ENCODE peak calls at places on chromosomes 13 and 19, in six cellular contexts. T is NCI-H69; U is HT1080; Z is activated CD4-positive, alpha-beta T cell treated with anti-CD3 and anti-CD28 coated beads, Interleukin-2, amount 10 ng/mL, durations not matched to agents 7 days and 5 days; K is caudate nucleus; V is HuH-7. M is an unnamed sample.

GRCh38 chr19:4044927-4045557 is 21.7 kb downstream of the ZBTB7A start:
- DNase-seq in K (no peak), V (no peak), U (no peak), Z (no peak), T (no peak), M (no peak)

GRCh38 chr19:15672580-15673175 is at the start of gene CYP4F12:
- DNase-seq in U (peak), K (no peak), V (peak), Z (no peak), T (no peak), M (peak)

GRCh38 chr19:38315657-38316476 is at the start of gene YIF1B:
- DNase-seq in U (peak), V (peak), K (peak), Z (peak), T (peak), M (peak)

GRCh38 chr13:40060318-40061007 is 405.0 kb downstream of the COG6 start:
- DNase-seq in Z (no peak), U (peak), T (peak), K (peak), V (no peak), M (peak)

GRCh38 chr13:83819611-83820010 is 62.7 kb downstream of the SLITRK1 start:
- DNase-seq in T (no peak), Z (no peak), K (no peak), V (no peak), U (no peak), M (no peak)

GRCh38 chr19:29858000-29858596 is 46.3 kb downstream of the CCNE1 start:
- DNase-seq in U (no peak), K (no peak), Z (peak), V (no peak), T (peak), M (peak)

GRCh38 chr19:3135961-3136683 is at the start of gene GNA15:
- DNase-seq in U (no peak), Z (peak), K (no peak), V (no peak), T (no peak), M (no peak)

GRCh38 chr19:31316201-31316951 is 32.9 kb downstream of the TSHZ3 start:
- DNase-seq in U (no peak), V (no peak), Z (no peak), T (no peak), K (no peak), M (peak)

GRCh38 chr13:46119883-46120614 is 15.2 kb upstream of the CPB2 start:
- DNase-seq in U (peak), T (peak), Z (no peak), V (no peak), K (no peak), M (peak)

GRCh38 chr19:35347171-35347929 is at the start of gene FFAR1:
- DNase-seq in K (no peak), T (no peak), V (no peak), U (no peak), Z (peak), M (no peak)

GRCh38 chr19:18204394-18205179 is 745 bp upstream of the RAB3A start:
- DNase-seq in K (peak), V (no peak), Z (no peak), T (peak), U (peak), M (no peak)

GRCh38 chr13:40993119-40993518 is 26.0 kb downstream of the ELF1 start:
- DNase-seq in T (peak), V (no peak), U (no peak), K (no peak), Z (no peak), M (no peak)

GRCh38 chr13:110726726-110727125 is 13.2 kb downstream of the ING1 start:
- DNase-seq in Z (peak), V (no peak), K (no peak), T (no peak), U (no peak), M (no peak)

GRCh38 chr19:27966390-27966816 is 1246.5 kb downstream of the UQCRFS1 start:
- DNase-seq in Z (peak), V (no peak), T (no peak), K (no peak), U (no peak), M (no peak)

GRCh38 chr13:26998265-26998664 is 173.3 kb downstream of the USP12 start:
- DNase-seq in V (no peak), Z (no peak), U (no peak), K (no peak), T (no peak), M (no peak)

GRCh38 chr19:46824887-46825730 is 25.5 kb downstream of the AP2S1 start:
- DNase-seq in U (no peak), T (no peak), V (no peak), K (no peak), Z (peak), M (no peak)

GRCh38 chr19:13104848-13105646 is 2.4 kb upstream of the LYL1 start:
- DNase-seq in K (no peak), T (no peak), U (no peak), Z (peak), V (no peak), M (no peak)

GRCh38 chr13:98958443-98958794 is 19.4 kb downstream of the DOCK9 start:
- DNase-seq in U (no peak), T (no peak), K (no peak), V (no peak), Z (no peak), M (no peak)

GRCh38 chr19:38596057-38596981 is 21.4 kb downstream of the MAP4K1 start:
- DNase-seq in K (no peak), V (peak), U (no peak), T (peak), Z (no peak), M (peak)

GRCh38 chr19:22784051-22784450 is at the start of gene ZNF99:
- DNase-seq in U (no peak), K (peak), Z (no peak), T (no peak), V (no peak), M (peak)

GRCh38 chr13:110965038-110965754 is 50.3 kb upstream of the ANKRD10 start:
- DNase-seq in T (peak), K (no peak), V (no peak), Z (peak), U (peak), M (no peak)

GRCh38 chr19:49801966-49802661 is 11.0 kb downstream of the FUZ start:
- DNase-seq in T (peak), U (no peak), K (peak), V (no peak), Z (no peak), M (peak)

GRCh38 chr19:18940791-18941627 is at the start of gene HOMER3:
- DNase-seq in T (peak), U (no peak), Z (peak), V (peak), K (peak), M (peak)

GRCh38 chr13:32600891-32601290 is 14.6 kb downstream of the PDS5B start:
- DNase-seq in K (no peak), U (no peak), Z (no peak), T (no peak), V (no peak), M (no peak)

GRCh38 chr13:73720216-73720840 is 413.9 kb downstream of the KLF12 start:
- DNase-seq in V (no peak), K (no peak), Z (no peak), U (no peak), T (no peak), M (no peak)

GRCh38 chr13:107185889-107186288 is 618.0 kb upstream of the ARGLU1 start:
- DNase-seq in U (peak), V (no peak), T (no peak), Z (no peak), K (no peak), M (no peak)

GRCh38 chr13:109545964-109546363 is 240.4 kb downstream of the IRS2 start:
- DNase-seq in Z (no peak), V (no peak), T (no peak), K (no peak), U (no peak), M (no peak)

GRCh38 chr13:98285852-98286594 is 109.0 kb upstream of the RNF113B start:
- DNase-seq in T (peak), Z (no peak), U (no peak), K (no peak), V (no peak), M (no peak)

GRCh38 chr19:10007811-10008211 is 2.5 kb downstream of the COL5A3 start:
- DNase-seq in T (no peak), Z (no peak), K (no peak), U (no peak), V (no peak), M (no peak)

GRCh38 chr19:47176627-47177090 is 46.0 kb downstream of the SAE1 start:
- DNase-seq in T (no peak), V (no peak), K (no peak), U (peak), Z (peak), M (no peak)

GRCh38 chr13:73335226-73335625 is 276.4 kb downstream of the KLF5 start:
- DNase-seq in T (no peak), V (no peak), U (peak), K (no peak), Z (no peak), M (no peak)

GRCh38 chr13:20512042-20512683 is 13.5 kb downstream of the CRYL1 start:
- DNase-seq in T (no peak), Z (no peak), V (no peak), U (no peak), K (no peak), M (no peak)

GRCh38 chr13:101621099-101621498 is 168.6 kb downstream of the ITGBL1 start:
- DNase-seq in V (no peak), U (no peak), T (no peak), Z (no peak), K (no peak), M (no peak)